ENCODE peak calls at places on chromosomes 5 and 9, in ten cellular contexts. Y is AG04450; Q is NCI-H226; Z is left cardiac atrium; I is BJ; J is aorta; A is stimulated activated CD4-positive, alpha-beta T cell treated with anti-CD3 and anti-CD28 coated beads, Interleukin-2, amount 100 ng/mL, for 24 hours; V is GM06990; S is foreskin fibroblast; R is GM10248. U is an unnamed sample.

GRCh38 chr5:54834121-54834842 is 151.1 kb downstream of the ESM1 start:
- DNase-seq in Y (no peak), Q (no peak), I (no peak), Z (peak; percentile 44), J (no peak), R (no peak), V (no peak), A (no peak), S (no peak), U (no peak)

GRCh38 chr9:33172256-33172678 is 5.1 kb upstream of the B4GALT1 start:
- DNase-seq in Z (no peak), Y (no peak), R (no peak), I (no peak), Q (peak; percentile 62), J (no peak), A (no peak), V (no peak), S (no peak), U (no peak)

GRCh38 chr9:90827181-90827866 is 25.7 kb downstream of the SYK start:
- DNase-seq in V (peak; percentile 61), S (no peak), I (no peak), J (peak; percentile 62), Z (no peak), R (peak; percentile 67), Y (no peak), Q (no peak), A (no peak), U (no peak)

GRCh38 chr9:69254223-69254622 is 70.8 kb upstream of the ENTREP1 start:
- DNase-seq in R (no peak), Q (no peak), I (no peak), V (no peak), S (no peak), Z (no peak), A (no peak), Y (no peak), J (no peak), U (no peak)

GRCh38 chr9:21174671-21175070 is 8.2 kb upstream of the IFNA21 start:
- DNase-seq in V (no peak), A (no peak), R (no peak), Z (no peak), J (no peak), I (no peak), Y (no peak), Q (no peak), S (peak; percentile 44), U (no peak)

GRCh38 chr5:78959767-78960166 is 25.3 kb downstream of the ARSB start:
- DNase-seq in R (no peak), Z (no peak), A (no peak), S (no peak), Q (no peak), I (no peak), J (no peak), V (no peak), Y (no peak), U (no peak)

GRCh38 chr5:39691136-39691535 is 266.4 kb upstream of the DAB2 start:
- DNase-seq in V (no peak), S (no peak), Q (no peak), Z (no peak), I (no peak), A (no peak), Y (no peak), J (no peak), R (no peak), U (no peak)

GRCh38 chr9:126379661-126380365 is 53.2 kb downstream of the MVB12B start:
- DNase-seq in J (no peak), Z (no peak), R (no peak), S (no peak), I (no peak), Y (no peak), V (no peak), Q (peak; percentile 11), A (no peak), U (no peak)

GRCh38 chr5:43386960-43387362 is 25.2 kb downstream of the CCL28 start:
- DNase-seq in Q (no peak), Z (no peak), R (peak; percentile 30), J (no peak), A (no peak), Y (no peak), S (no peak), V (peak; percentile 31), I (no peak), U (peak; percentile 33)

GRCh38 chr5:172866802-172867748 is 33.0 kb downstream of the ERGIC1 start:
- DNase-seq in J (peak; percentile 85), A (no peak), I (no peak), Z (peak; percentile 80), V (no peak), Q (no peak), Y (no peak), S (peak; percentile 38), R (no peak), U (no peak)

GRCh38 chr9:122144836-122145235 is 14.7 kb downstream of the NDUFA8 start:
- DNase-seq in Q (no peak), Y (no peak), I (no peak), J (no peak), Z (no peak), V (no peak), S (peak; percentile 36), R (no peak), A (no peak), U (peak; percentile 20)

GRCh38 chr5:153425914-153426313 is 64.6 kb upstream of the GRIA1 start:
- DNase-seq in Y (no peak), J (no peak), V (no peak), I (no peak), S (no peak), Z (no peak), A (peak; percentile 20), Q (no peak), R (no peak), U (no peak)

GRCh38 chr9:84862786-84863185 is 193.3 kb downstream of the NTRK2 start:
- DNase-seq in Y (no peak), Q (peak; percentile 29), S (peak; percentile 84), I (peak; percentile 63), A (no peak), J (peak; percentile 51), R (no peak), V (no peak), Z (peak; percentile 40), U (no peak)

GRCh38 chr9:127283917-127284316 is 19.3 kb downstream of the GARNL3 start:
- DNase-seq in Q (no peak), A (peak; percentile 3), R (no peak), V (no peak), Y (no peak), I (no peak), J (no peak), Z (peak; percentile 32), S (peak; percentile 76), U (no peak)

GRCh38 chr9:124854161-124854560 is 901 bp downstream of the WDR38 start:
- DNase-seq in S (no peak), Q (no peak), I (no peak), A (no peak), Z (no peak), V (no peak), R (no peak), J (peak; percentile 45), Y (no peak), U (no peak)

U was measured in GM13977.